ENCODE peak calls at places on chromosomes 6 and 20, in eight cellular contexts. I, A, C, H, D, K, O and L are unnamed samples.

GRCh38 chr20:58661298-58662141 is 10.4 kb downstream of the STX16 start:
- DNase-seq in I (peak), A (no peak), C (no peak), H (no peak), D (no peak), K (no peak), O (no peak), L (no peak)

GRCh38 chr20:48282591-48283228 is 497.4 kb upstream of the SULF2 start:
- DNase-seq in I (no peak), A (peak), C (no peak), H (no peak), D (peak), K (peak), O (no peak), L (peak)

GRCh38 chr20:37734228-37734980 is 40.6 kb downstream of the CTNNBL1 start:
- DNase-seq in I (no peak), A (no peak), C (no peak), H (peak), D (no peak), K (no peak), O (no peak), L (peak)

GRCh38 chr20:61301995-61302525 is 50.0 kb downstream of the CDH4 start:
- DNase-seq in I (no peak), A (no peak), C (no peak), H (no peak), D (no peak), K (no peak), O (no peak), L (no peak)

GRCh38 chr20:53839423-53840176 is 230.8 kb downstream of the BCAS1 start:
- DNase-seq in I (no peak), A (no peak), C (no peak), H (no peak), D (no peak), K (no peak), O (peak), L (no peak)

GRCh38 chr20:34604980-34605788 is 46.7 kb downstream of the MAP1LC3A start:
- DNase-seq in I (no peak), A (no peak), C (no peak), H (peak), D (no peak), K (no peak), O (no peak), L (peak)

GRCh38 chr6:17291778-17292177 is 10.6 kb downstream of the RBM24 start:
- DNase-seq in I (no peak), A (no peak), C (no peak), H (peak), D (no peak), K (no peak), O (no peak), L (peak)

GRCh38 chr20:32623667-32624157 is 38.6 kb upstream of the NOL4L start:
- DNase-seq in I (no peak), A (no peak), C (no peak), H (no peak), D (no peak), K (no peak), O (no peak), L (no peak)

GRCh38 chr6:125888989-125889656 is 67.4 kb upstream of the HINT3 start:
- DNase-seq in I (no peak), A (peak), C (peak), H (peak), D (peak), K (peak), O (no peak), L (no peak)

DNA sequence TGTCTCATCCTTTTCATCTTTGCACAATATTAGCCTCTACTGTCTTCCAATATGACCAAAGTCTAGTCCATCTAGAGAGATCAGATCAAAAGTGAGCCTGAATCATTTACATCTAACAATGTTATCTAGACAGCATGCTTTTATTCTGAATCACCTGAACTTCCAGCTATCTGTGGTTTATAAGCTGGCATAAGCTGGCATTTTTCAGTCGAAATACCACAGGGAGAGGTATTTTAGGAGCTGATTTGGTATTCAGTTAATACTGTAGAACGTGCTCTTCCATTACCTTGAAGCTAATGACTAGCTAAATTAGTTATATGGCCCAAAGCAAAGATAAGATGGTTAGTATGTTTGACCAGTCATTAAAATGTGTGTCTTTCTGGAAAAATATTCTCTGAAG is 188.3 kb upstream of the AGPAT4 start:
- DNase-seq in I (no peak), A (peak), C (no peak), H (no peak), D (no peak), K (no peak), O (no peak), L (no peak)
- TF ChIP-seq RAD21 in I (no peak), A (no peak), C (no peak), H (no peak), D (no peak), K (no peak), O (no peak), L (no peak)

GRCh38 chr6:142551145-142551811 is 249.5 kb downstream of the ADGRG6 start:
- DNase-seq in I (no peak), A (peak), C (peak), H (no peak), D (no peak), K (no peak), O (no peak), L (no peak)
- TF ChIP-seq RAD21 in I (no peak), A (no peak), C (no peak), H (no peak), D (no peak), K (no peak), O (no peak), L (no peak)

GRCh38 chr6:5728726-5729434 is 277.8 kb downstream of the NRN1 start:
- DNase-seq in I (no peak), A (no peak), C (no peak), H (peak), D (no peak), K (no peak), O (no peak), L (no peak)
- TF ChIP-seq RAD21 in I (no peak), A (no peak), C (no peak), H (no peak), D (no peak), K (no peak), O (no peak), L (no peak)

GRCh38 chr6:77740380-77740779 is 87.5 kb downstream of the MEI4 start:
- DNase-seq in I (no peak), A (peak), C (peak), H (peak), D (peak), K (peak), O (no peak), L (peak)
- TF ChIP-seq RAD21 in I (peak), A (no peak), C (peak), H (peak), D (peak), K (peak), O (peak), L (peak)

GRCh38 chr6:15320683-15321082 is 74.8 kb downstream of the JARID2 start:
- DNase-seq in I (no peak), A (peak), C (no peak), H (peak), D (no peak), K (no peak), O (no peak), L (no peak)
- TF ChIP-seq RAD21 in I (no peak), A (no peak), C (no peak), H (no peak), D (no peak), K (no peak), O (no peak), L (no peak)

GRCh38 chr6:113980937-113981554 is 10.1 kb upstream of the HDAC2 start:
- DNase-seq in I (no peak), A (peak), C (no peak), H (peak), D (peak), K (peak), O (no peak), L (peak)
- TF ChIP-seq RAD21 in I (peak), A (no peak), C (peak), H (peak), D (peak), K (no peak), O (peak), L (peak)

GRCh38 chr20:44166477-44166876 is 20.5 kb downstream of the JPH2 start:
- DNase-seq in I (no peak), A (peak), C (no peak), H (peak), D (no peak), K (no peak), O (no peak), L (no peak)
- TF ChIP-seq RAD21 in I (no peak), A (no peak), C (no peak), H (no peak), D (no peak), K (no peak), O (no peak), L (no peak)

DNA sequence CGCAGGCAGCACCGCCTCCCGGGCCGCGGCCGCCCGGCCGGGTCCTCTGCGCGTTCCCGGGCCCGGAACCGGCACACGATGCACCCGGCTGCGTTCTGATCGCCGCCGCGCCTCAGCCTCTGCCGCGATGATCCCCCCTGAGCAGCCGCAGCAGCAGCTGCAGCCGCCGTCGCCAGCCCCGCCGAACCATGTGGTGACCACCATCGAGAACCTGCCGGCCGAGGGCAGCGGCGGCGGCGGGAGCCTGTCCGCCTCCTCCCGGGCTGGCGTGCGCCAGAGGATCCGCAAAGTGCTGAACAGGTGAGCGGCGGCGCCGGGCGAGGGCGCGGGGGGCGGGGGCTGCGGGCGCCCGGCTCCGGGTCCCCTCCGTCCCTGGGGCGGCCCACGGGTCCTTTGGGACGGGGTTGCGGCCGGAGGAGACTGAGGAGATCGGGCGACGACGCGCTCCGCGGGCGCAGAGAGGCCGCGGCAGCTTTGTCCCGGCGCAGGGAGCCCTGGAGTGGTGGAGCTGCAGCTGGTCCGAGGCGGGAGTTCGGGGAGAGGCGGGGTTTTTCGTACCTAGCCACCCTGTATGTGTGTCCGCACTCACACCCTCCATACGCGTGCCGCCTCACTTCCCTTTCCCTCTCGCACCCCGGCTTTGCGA is 659 bp downstream of the SLC35F1 start:
- DNase-seq in I (peak), A (no peak), C (no peak), H (no peak), D (no peak), K (no peak), O (no peak), L (peak)
- TF ChIP-seq RAD21 in I (no peak), A (no peak), C (no peak), H (no peak), D (no peak), K (no peak), O (no peak), L (no peak)